ENCODE peak calls at places on chromosomes 7 and 10, in eight cellular contexts. F is astrocyte; X is pancreas; E is CD8-positive, alpha-beta memory T cell; D is ovary; G is psoas muscle; O is heart left ventricle; Y is MM.1S. Q is an unnamed sample.

GRCh38 chr7:77910124-77910523 is 111.6 kb downstream of the PHTF2 start:
- DNase-seq in F (no peak), X (no peak), E (no peak), D (no peak), G (no peak), O (no peak), Y (no peak), Q (no peak)

GRCh38 chr10:5291501-5292195 is 73.1 kb upstream of the UCN3 start:
- DNase-seq in F (peak; percentile 60), X (no peak), E (peak; percentile 54), D (no peak), G (peak; percentile 68), O (peak; percentile 50), Y (peak; percentile 46), Q (peak; percentile 87)

GRCh38 chr7:24715661-24716479 is 41.4 kb downstream of the GSDME start:
- DNase-seq in F (peak; percentile 41), X (no peak), E (no peak), D (no peak), G (no peak), O (no peak), Y (peak; percentile 85), Q (no peak)

GRCh38 chr10:87092356-87092860 is 2.2 kb downstream of the GLUD1 start:
- DNase-seq in F (peak; percentile 37), X (no peak), E (peak; percentile 9), D (no peak), G (no peak), O (no peak), Y (no peak), Q (no peak)

GRCh38 chr10:94320285-94320914 is 42.3 kb downstream of the NOC3L start:
- DNase-seq in F (peak; percentile 10), X (peak; percentile 65), E (peak; percentile 16), D (peak; percentile 68), G (peak; percentile 57), O (peak; percentile 63), Y (peak; percentile 59), Q (no peak)

GRCh38 chr10:6089334-6090219 is 743 bp downstream of the RBM17 start:
- DNase-seq in F (peak; percentile 42), X (peak; percentile 35), E (no peak), D (peak; percentile 52), G (no peak), O (peak; percentile 19), Y (peak; percentile 29), Q (no peak)

GRCh38 chr10:64396105-64396504 is 874.9 kb downstream of the REEP3 start:
- DNase-seq in F (peak; percentile 71), X (no peak), E (no peak), D (no peak), G (no peak), O (no peak), Y (no peak), Q (no peak)

GRCh38 chr7:129643545-129644170 is 32.1 kb downstream of the NRF1 start:
- DNase-seq in F (no peak), X (no peak), E (no peak), D (no peak), G (no peak), O (no peak), Y (no peak), Q (no peak)

GRCh38 chr10:120634629-120635028 is 177.6 kb downstream of the PLPP4 start:
- DNase-seq in F (no peak), X (no peak), E (no peak), D (no peak), G (no peak), O (no peak), Y (no peak), Q (no peak)

GRCh38 chr10:43078175-43078985 is 1.5 kb downstream of the RET start:
- DNase-seq in F (no peak), X (no peak), E (no peak), D (no peak), G (no peak), O (no peak), Y (no peak), Q (no peak)

GRCh38 chr7:129295015-129295423 is 70.2 kb downstream of the AHCYL2 start:
- DNase-seq in F (peak; percentile 33), X (no peak), E (no peak), D (no peak), G (no peak), O (no peak), Y (no peak), Q (no peak)

DNA sequence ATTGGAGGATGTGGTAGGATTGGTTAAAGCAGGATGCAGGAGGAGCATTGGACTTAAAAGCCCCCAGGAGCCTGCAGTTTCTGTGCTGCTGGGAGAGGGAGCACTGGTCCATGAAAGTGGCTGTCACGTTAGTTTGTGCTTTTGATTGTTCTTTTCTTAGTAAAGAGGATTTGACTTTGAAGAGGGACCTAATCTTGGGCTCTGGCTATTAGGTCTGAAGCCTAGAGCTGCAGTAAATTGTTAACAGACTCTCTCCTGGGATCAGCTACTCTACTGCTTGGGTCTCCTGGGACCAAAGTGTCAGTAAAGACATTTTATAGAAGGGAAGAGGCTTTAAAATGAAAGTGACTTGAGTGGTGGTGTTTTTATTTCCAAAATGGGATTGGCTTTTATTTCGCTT is 3.7 kb downstream of the ZFYVE27 start:
- DNase-seq in F (no peak), X (no peak), E (no peak), D (no peak), G (no peak), O (no peak), Y (no peak), Q (no peak)
- H3K36me3 ChIP-seq in F (peaks cover 14% of the 10 kb centered on the region), X (no peaks in the 10 kb centered on the region), E (peaks cover 23% of the 10 kb centered on the region), D (no peaks in the 10 kb centered on the region), G (peaks cover 3% of the 10 kb centered on the region), O (peaks cover 66% of the 10 kb centered on the region), Y (peaks cover 7% of the 10 kb centered on the region), Q (peaks cover 19% of the 10 kb centered on the region)

GRCh38 chr10:74077416-74077815 is 73.2 kb downstream of the AP3M1 start:
- DNase-seq in F (peak; percentile 41), X (no peak), E (no peak), D (no peak), G (no peak), O (no peak), Y (no peak), Q (no peak)

GRCh38 chr10:74079914-74080590 is 70.6 kb downstream of the AP3M1 start:
- DNase-seq in F (peak; percentile 55), X (no peak), E (no peak), D (no peak), G (no peak), O (no peak), Y (no peak), Q (no peak)

GRCh38 chr10:74078037-74078436 is 72.6 kb downstream of the AP3M1 start:
- DNase-seq in F (peak; percentile 93), X (no peak), E (peak; percentile 4), D (no peak), G (no peak), O (no peak), Y (no peak), Q (no peak)

GRCh38 chr10:74081192-74081803 is 69.3 kb downstream of the AP3M1 start:
- DNase-seq in F (peak; percentile 26), X (no peak), E (peak; percentile 25), D (no peak), G (no peak), O (peak; percentile 42), Y (peak; percentile 47), Q (no peak)

GRCh38 chr10:74079028-74079913 is 71.4 kb downstream of the AP3M1 start:
- DNase-seq in F (no peak), X (no peak), E (no peak), D (no peak), G (no peak), O (no peak), Y (no peak), Q (no peak)
- H3K36me3 ChIP-seq in F (peaks cover 46% of the 10 kb centered on the region), X (no peaks in the 10 kb centered on the region), E (peaks cover 18% of the 10 kb centered on the region), D (no peaks in the 10 kb centered on the region), G (no peaks in the 10 kb centered on the region), O (peaks cover 66% of the 10 kb centered on the region), Y (no peaks in the 10 kb centered on the region), Q (peaks cover 8% of the 10 kb centered on the region)

DNA sequence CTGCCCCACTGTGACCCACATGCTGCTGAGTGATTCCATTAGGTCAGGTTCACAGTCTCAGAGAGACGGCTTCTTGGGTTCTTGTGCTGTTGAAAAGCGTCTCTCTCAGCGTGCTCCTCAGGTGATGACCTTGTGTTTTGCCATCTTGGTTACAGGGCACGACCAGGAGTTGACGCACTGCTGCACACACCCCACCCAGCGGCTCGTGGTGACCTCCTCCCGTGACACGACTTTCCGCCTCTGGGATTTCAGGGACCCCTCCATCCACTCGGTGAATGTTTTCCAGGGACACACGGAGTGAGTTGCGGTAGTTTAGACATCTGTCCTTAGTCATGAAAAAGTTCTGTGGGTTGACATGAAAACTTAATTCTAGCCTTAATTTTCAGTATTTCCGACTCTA is 48.8 kb downstream of the WDR37 start:
- DNase-seq in F (no peak), X (no peak), E (no peak), D (no peak), G (no peak), O (no peak), Y (no peak), Q (no peak)
- H3K36me3 ChIP-seq in F (peaks cover 27% of the 10 kb centered on the region), X (no peaks in the 10 kb centered on the region), E (peaks cover 45% of the 10 kb centered on the region), D (no peaks in the 10 kb centered on the region), G (no peaks in the 10 kb centered on the region), O (peaks cover 95% of the 10 kb centered on the region), Y (peaks cover 3% of the 10 kb centered on the region), Q (peaks cover 30% of the 10 kb centered on the region)

GRCh38 chr10:35037104-35037503 is 53.0 kb downstream of the CUL2 start:
- DNase-seq in F (no peak), X (no peak), E (no peak), D (no peak), G (no peak), O (no peak), Y (no peak), Q (no peak)

GRCh38 chr10:35040761-35041501 is 49.2 kb downstream of the CUL2 start:
- DNase-seq in F (peak; percentile 72), X (no peak), E (no peak), D (no peak), G (no peak), O (no peak), Y (no peak), Q (peak; percentile 13)

GRCh38 chr10:35041502-35041879 is 48.6 kb downstream of the CUL2 start:
- DNase-seq in F (peak; percentile 14), X (no peak), E (no peak), D (no peak), G (no peak), O (no peak), Y (no peak), Q (no peak)

GRCh38 chr10:35035641-35036040 is 54.5 kb downstream of the CUL2 start:
- DNase-seq in F (no peak), X (no peak), E (no peak), D (no peak), G (no peak), O (no peak), Y (no peak), Q (no peak)
- H3K36me3 ChIP-seq in F (peaks cover 19% of the 10 kb centered on the region), X (no peaks in the 10 kb centered on the region), E (peaks cover 23% of the 10 kb centered on the region), D (no peaks in the 10 kb centered on the region), G (no peaks in the 10 kb centered on the region), O (peaks cover 89% of the 10 kb centered on the region), Y (peaks cover 3% of the 10 kb centered on the region), Q (peaks cover 3% of the 10 kb centered on the region)

GRCh38 chr7:13282377-13282980 is 595.0 kb downstream of the ARL4A start:
- DNase-seq in F (peak; percentile 27), X (no peak), E (no peak), D (no peak), G (no peak), O (no peak), Y (peak; percentile 25), Q (no peak)
- H3K36me3 ChIP-seq in F (no peaks in the 10 kb centered on the region), X (no peaks in the 10 kb centered on the region), E (no peaks in the 10 kb centered on the region), D (no peaks in the 10 kb centered on the region), G (no peaks in the 10 kb centered on the region), O (no peaks in the 10 kb centered on the region), Y (no peaks in the 10 kb centered on the region), Q (no peaks in the 10 kb centered on the region)

GRCh38 chr10:1369197-1369596 is 313.0 kb downstream of the WDR37 start:
- DNase-seq in F (no peak), X (no peak), E (no peak), D (no peak), G (no peak), O (no peak), Y (no peak), Q (no peak)
- H3K36me3 ChIP-seq in F (no peaks in the 10 kb centered on the region), X (no peaks in the 10 kb centered on the region), E (no peaks in the 10 kb centered on the region), D (no peaks in the 10 kb centered on the region), G (no peaks in the 10 kb centered on the region), O (no peaks in the 10 kb centered on the region), Y (no peaks in the 10 kb centered on the region), Q (no peaks in the 10 kb centered on the region)